ENCODE peak calls at places on chromosomes 1 and 21, in eight cellular contexts. X is glutamatergic neuron, R is HFF-Myc, D is germinal center, N is lung microvascular endothelial cell, S is sciatic nerve, T is neural crest cell, Q is T-cell. V is an unnamed sample.

GRCh38 chr1:212701910-212702309 is 2.3 kb upstream of the BATF3 start:
- DNase-seq in X (no peak), R (no peak), D (no peak), N (no peak), S (no peak), T (no peak), Q (no peak), V (no peak)

GRCh38 chr1:77126309-77126708 is 92.9 kb downstream of the PIGK start:
- DNase-seq in X (no peak), R (peak), D (no peak), N (peak), S (no peak), T (peak), Q (peak), V (no peak)

GRCh38 chr1:7658127-7658498 is 113.0 kb upstream of the VAMP3 start:
- DNase-seq in X (no peak), R (no peak), D (no peak), N (no peak), S (no peak), T (no peak), Q (no peak), V (no peak)

GRCh38 chr1:55081188-55081904 is 42.0 kb downstream of the PCSK9 start:
- DNase-seq in X (no peak), R (no peak), D (no peak), N (peak), S (no peak), T (no peak), Q (no peak), V (no peak)

GRCh38 chr1:31954607-31955283 is 16.6 kb upstream of the PTP4A2 start:
- DNase-seq in X (no peak), R (peak), D (no peak), N (peak), S (peak), T (no peak), Q (no peak), V (peak)

GRCh38 chr1:15592285-15592684 is 7.4 kb upstream of the AGMAT start:
- DNase-seq in X (no peak), R (no peak), D (no peak), N (no peak), S (no peak), T (no peak), Q (no peak), V (no peak)

GRCh38 chr1:212595787-212596714 is 12.5 kb upstream of the ATF3 start:
- DNase-seq in X (no peak), R (peak), D (peak), N (peak), S (no peak), T (no peak), Q (no peak), V (no peak)

GRCh38 chr1:54845772-54846171 is 41.2 kb downstream of the DHCR24 start:
- DNase-seq in X (no peak), R (no peak), D (no peak), N (no peak), S (no peak), T (no peak), Q (no peak), V (peak)

GRCh38 chr1:19532519-19532918 is 47.2 kb upstream of the CAPZB start:
- DNase-seq in X (no peak), R (no peak), D (no peak), N (no peak), S (no peak), T (no peak), Q (no peak), V (no peak)

GRCh38 chr1:66265796-66266195 is 268.2 kb upstream of the SGIP1 start:
- DNase-seq in X (no peak), R (no peak), D (no peak), N (peak), S (no peak), T (no peak), Q (no peak), V (no peak)

GRCh38 chr1:15944308-15945010 is 31.4 kb downstream of the ZBTB17 start:
- DNase-seq in X (no peak), R (no peak), D (no peak), N (no peak), S (no peak), T (no peak), Q (no peak), V (peak)

GRCh38 chr1:29827237-29827750 is 591.0 kb downstream of the PTPRU start:
- DNase-seq in X (no peak), R (no peak), D (no peak), N (no peak), S (no peak), T (no peak), Q (no peak), V (peak)

GRCh38 chr1:95381980-95382379 is 148.0 kb downstream of the RWDD3 start:
- DNase-seq in X (no peak), R (no peak), D (no peak), N (no peak), S (no peak), T (no peak), Q (no peak), V (no peak)

GRCh38 chr1:247112479-247112781 is 8.3 kb upstream of the ZNF669 start:
- DNase-seq in X (no peak), R (no peak), D (no peak), N (no peak), S (no peak), T (no peak), Q (no peak), V (no peak)

GRCh38 chr1:83813571-83813970 is 185.4 kb downstream of the TTLL7 start:
- DNase-seq in X (no peak), R (no peak), D (no peak), N (no peak), S (no peak), T (no peak), Q (no peak), V (no peak)

GRCh38 chr1:188128761-188129160 is 1300.0 kb downstream of the PLA2G4A start:
- DNase-seq in X (no peak), R (peak), D (no peak), N (peak), S (no peak), T (no peak), Q (no peak), V (no peak)

GRCh38 chr1:53390261-53390660 is 62.4 kb upstream of the LRP8 start:
- DNase-seq in X (no peak), R (no peak), D (peak), N (no peak), S (no peak), T (no peak), Q (no peak), V (no peak)

GRCh38 chr1:216670118-216670870 is 52.9 kb downstream of the ESRRG start:
- DNase-seq in X (no peak), R (no peak), D (no peak), N (no peak), S (no peak), T (no peak), Q (no peak), V (no peak)

GRCh38 chr21:32611471-32611997 is 643 bp downstream of the CFAP298 start:
- DNase-seq in X (peak), R (no peak), D (peak), N (peak), S (no peak), T (peak), Q (peak), V (peak)

GRCh38 chr1:206782448-206782847 is 10.2 kb upstream of the IL10 start:
- DNase-seq in X (no peak), R (no peak), D (peak), N (no peak), S (no peak), T (no peak), Q (no peak), V (no peak)

GRCh38 chr1:914253-914890 is 9.4 kb upstream of the SAMD11 start:
- DNase-seq in X (no peak), R (no peak), D (no peak), N (no peak), S (no peak), T (no peak), Q (no peak), V (no peak)

GRCh38 chr1:226635456-226635941 is 86.9 kb downstream of the STUM start:
- DNase-seq in X (no peak), R (no peak), D (no peak), N (no peak), S (peak), T (no peak), Q (no peak), V (peak)

GRCh38 chr1:54360165-54361005 is 45.8 kb downstream of the SSBP3 start:
- DNase-seq in X (no peak), R (no peak), D (no peak), N (no peak), S (no peak), T (no peak), Q (no peak), V (no peak)

GRCh38 chr1:201066986-201067385 is 43.5 kb upstream of the KIF21B start:
- DNase-seq in X (no peak), R (no peak), D (no peak), N (no peak), S (no peak), T (no peak), Q (no peak), V (no peak)

GRCh38 chr1:186390925-186391324 is 15.3 kb downstream of the ODR4 start:
- DNase-seq in X (no peak), R (no peak), D (no peak), N (no peak), S (no peak), T (no peak), Q (no peak), V (no peak)

GRCh38 chr21:45228171-45228641 is 59.5 kb downstream of the POFUT2 start:
- DNase-seq in X (no peak), R (peak), D (no peak), N (no peak), S (no peak), T (no peak), Q (peak), V (no peak)

GRCh38 chr1:8155528-8156186 is 129.5 kb upstream of the ERRFI1 start:
- DNase-seq in X (no peak), R (no peak), D (no peak), N (no peak), S (no peak), T (no peak), Q (no peak), V (peak)

GRCh38 chr1:204177133-204177532 is 11.0 kb upstream of the REN start:
- DNase-seq in X (no peak), R (no peak), D (no peak), N (no peak), S (no peak), T (no peak), Q (no peak), V (no peak)

GRCh38 chr1:186474208-186474607 is 13.3 kb upstream of the PDC start:
- DNase-seq in X (no peak), R (no peak), D (no peak), N (no peak), S (no peak), T (no peak), Q (no peak), V (no peak)

GRCh38 chr21:30990514-30991304 is 47.6 kb downstream of the KRTAP19-8 start:
- DNase-seq in X (no peak), R (no peak), D (no peak), N (no peak), S (no peak), T (no peak), Q (no peak), V (no peak)

GRCh38 chr1:152871731-152872126 is 6.4 kb upstream of the SMCP start:
- DNase-seq in X (no peak), R (no peak), D (no peak), N (no peak), S (no peak), T (no peak), Q (no peak), V (no peak)

GRCh38 chr1:58813361-58813760 is 29.5 kb upstream of the JUN start:
- DNase-seq in X (no peak), R (no peak), D (no peak), N (no peak), S (no peak), T (no peak), Q (no peak), V (no peak)

V was measured in stomach.